ENCODE peak calls at places on chromosomes 7 and 10, in four cellular contexts. E, K, M and O are unnamed samples.

GRCh38 chr10:91162050-91162494 is 58.4 kb upstream of the PCGF5 start:
- DNase-seq in E (no peak), M (no peak), K (peak), O (peak)

GRCh38 chr7:115356139-115356746 is 434.3 kb downstream of the MDFIC start:
- DNase-seq in M (no peak), K (peak), E (no peak), O (no peak)

GRCh38 chr7:86937499-86937898 is 122.0 kb downstream of the ELAPOR2 start:
- DNase-seq in E (no peak), M (no peak), K (peak), O (no peak)

GRCh38 chr10:29470355-29470705 is 164.4 kb downstream of the SVIL start:
- DNase-seq in K (no peak), M (peak), E (no peak), O (no peak)

GRCh38 chr7:107276220-107276827 is 107.5 kb downstream of the HBP1 start:
- DNase-seq in M (no peak), K (no peak), E (no peak), O (no peak)

GRCh38 chr10:97003151-97003803 is 171.2 kb downstream of the LCOR start:
- DNase-seq in E (no peak), M (no peak), K (no peak), O (no peak)

GRCh38 chr7:130133029-130133774 is 62.9 kb downstream of the KLHDC10 start:
- DNase-seq in K (no peak), E (no peak), M (no peak), O (no peak)

GRCh38 chr10:6269953-6270867 is 67.5 kb downstream of the PFKFB3 start:
- DNase-seq in M (no peak), K (peak), E (peak), O (no peak)

GRCh38 chr7:151875862-151876111 is 1.1 kb downstream of the PRKAG2 start:
- DNase-seq in K (peak), E (no peak), M (no peak), O (no peak)

GRCh38 chr7:96167424-96167823 is 154.5 kb downstream of the SLC25A13 start:
- DNase-seq in K (no peak), M (no peak), E (no peak), O (no peak)

GRCh38 chr10:104937528-104937927 is 296.4 kb downstream of the SORCS3 start:
- DNase-seq in E (no peak), M (no peak), K (peak), O (peak)

GRCh38 chr10:63071145-63071544 is 62.0 kb upstream of the NRBF2 start:
- DNase-seq in E (no peak), K (no peak), M (no peak), O (no peak)

GRCh38 chr10:24415455-24416169 is 206.7 kb downstream of the KIAA1217 start:
- DNase-seq in M (peak), K (peak), E (no peak), O (peak)

GRCh38 chr10:70234668-70235447 is 1.6 kb upstream of the PPA1 start:
- DNase-seq in M (no peak), K (peak), E (no peak), O (no peak)

GRCh38 chr10:17516376-17516775 is 62.0 kb upstream of the ST8SIA6 start:
- DNase-seq in E (no peak), K (peak), M (no peak), O (no peak)

GRCh38 chr10:125152646-125153368 is 7.6 kb downstream of the CTBP2 start:
- DNase-seq in E (no peak), M (peak), K (peak), O (no peak)

GRCh38 chr7:38318803-38319416 is 45.5 kb upstream of the TARP start:
- DNase-seq in E (no peak), K (peak), M (no peak), O (peak)

GRCh38 chr10:132179551-132180392 is 7.0 kb upstream of the DPYSL4 start:
- DNase-seq in K (no peak), M (peak), E (no peak), O (no peak)

GRCh38 chr7:31860925-31861324 is 173.9 kb downstream of the PPP1R17 start:
- DNase-seq in M (no peak), K (peak), E (no peak), O (no peak)

GRCh38 chr10:109106604-109107003 is 816.7 kb downstream of the XPNPEP1 start:
- DNase-seq in E (no peak), K (no peak), M (no peak), O (no peak)

GRCh38 chr10:122181901-122182799 is 88.9 kb upstream of the BTBD16 start:
- DNase-seq in M (no peak), K (peak), E (no peak), O (peak)

GRCh38 chr10:94133239-94133638 is 139.5 kb downstream of the PLCE1 start:
- DNase-seq in K (peak), E (no peak), M (peak), O (peak)

GRCh38 chr7:156088115-156088514 is 275.9 kb upstream of the SHH start:
- DNase-seq in E (no peak), M (no peak), K (no peak), O (no peak)

GRCh38 chr10:69268761-69269416 is 9.4 kb upstream of the HK1 start:
- DNase-seq in K (peak), E (no peak), M (no peak), O (no peak)

GRCh38 chr10:95375418-95375817 is 84.6 kb upstream of the PDLIM1 start:
- DNase-seq in E (no peak), K (no peak), M (no peak), O (no peak)

GRCh38 chr7:45469103-45469502 is 105.1 kb upstream of the ADCY1 start:
- DNase-seq in K (no peak), E (no peak), M (no peak), O (peak)

GRCh38 chr10:124626759-124627380 is 117.3 kb downstream of the FAM53B start:
- DNase-seq in K (no peak), E (no peak), M (no peak), O (no peak)

GRCh38 chr7:6430271-6430940 is 17.3 kb downstream of the DAGLB start:
- DNase-seq in E (no peak), M (no peak), K (peak), O (no peak)

GRCh38 chr10:47205199-47205598 is 94.8 kb upstream of the GDF10 start:
- DNase-seq in E (no peak), M (no peak), K (no peak), O (no peak)

GRCh38 chr10:80540136-80540535 is 2.4 kb downstream of the SH2D4B start:
- DNase-seq in K (no peak), M (no peak), E (no peak), O (no peak)

GRCh38 chr10:92010026-92010713 is 86.6 kb downstream of the BTAF1 start:
- DNase-seq in E (no peak), K (no peak), M (no peak), O (no peak)

GRCh38 chr10:117441812-117442443 is 66.7 kb upstream of the PDZD8 start:
- DNase-seq in K (peak), E (no peak), M (no peak), O (peak)

GRCh38 chr7:149882264-149883048 is 8.7 kb downstream of the ATP6V0E2 start:
- DNase-seq in K (no peak), E (no peak), M (peak), O (no peak)